ENCODE peak calls at places on chromosomes 7 and 10, in six cellular contexts. One of them, this sample, is unnamed.

GRCh38 chr10:43939939-43940810 is 291.5 kb upstream of the ZNF32 start:
- DNase-seq in CD8-positive, alpha-beta memory T cell: no peak
- DNase-seq in activated CD8-positive, alpha-beta memory T cell treated with anti-CD3 and anti-CD28 coated beads for 4 hours: no peak
- DNase-seq in kidney tubule cell: no peak
- DNase-seq in CD8-positive, alpha-beta T cell: no peak
- DNase-seq in NCI-H748 treated with DMSO at 0.1 percent for 48 hours: no peak
- DNase-seq in this sample: no peak

GRCh38 chr10:34433241-34434076 is 381.6 kb downstream of the PARD3 start:
- DNase-seq in CD8-positive, alpha-beta memory T cell: no peak
- DNase-seq in activated CD8-positive, alpha-beta memory T cell treated with anti-CD3 and anti-CD28 coated beads for 4 hours: no peak
- DNase-seq in kidney tubule cell: no peak
- DNase-seq in CD8-positive, alpha-beta T cell: no peak
- DNase-seq in NCI-H748 treated with DMSO at 0.1 percent for 48 hours: no peak
- DNase-seq in this sample: no peak

GRCh38 chr7:2116903-2117680 is 115.7 kb downstream of the MAD1L1 start:
- DNase-seq in CD8-positive, alpha-beta memory T cell: no peak
- DNase-seq in activated CD8-positive, alpha-beta memory T cell treated with anti-CD3 and anti-CD28 coated beads for 4 hours: no peak
- DNase-seq in kidney tubule cell: no peak
- DNase-seq in CD8-positive, alpha-beta T cell: no peak
- DNase-seq in NCI-H748 treated with DMSO at 0.1 percent for 48 hours: no peak
- DNase-seq in this sample: no peak

GRCh38 chr10:132158810-132159209 is 27.9 kb upstream of the DPYSL4 start:
- DNase-seq in CD8-positive, alpha-beta memory T cell: peak
- DNase-seq in activated CD8-positive, alpha-beta memory T cell treated with anti-CD3 and anti-CD28 coated beads for 4 hours: no peak
- DNase-seq in kidney tubule cell: no peak
- DNase-seq in CD8-positive, alpha-beta T cell: no peak
- DNase-seq in NCI-H748 treated with DMSO at 0.1 percent for 48 hours: no peak
- DNase-seq in this sample: no peak

GRCh38 chr10:81884856-81885255 is 9.9 kb downstream of the NRG3 start:
- DNase-seq in CD8-positive, alpha-beta memory T cell: no peak
- DNase-seq in activated CD8-positive, alpha-beta memory T cell treated with anti-CD3 and anti-CD28 coated beads for 4 hours: no peak
- DNase-seq in kidney tubule cell: no peak
- DNase-seq in CD8-positive, alpha-beta T cell: no peak
- DNase-seq in NCI-H748 treated with DMSO at 0.1 percent for 48 hours: no peak
- DNase-seq in this sample: no peak

GRCh38 chr7:158695726-158696452 is 8.7 kb downstream of the NCAPG2 start:
- DNase-seq in CD8-positive, alpha-beta memory T cell: peak
- DNase-seq in activated CD8-positive, alpha-beta memory T cell treated with anti-CD3 and anti-CD28 coated beads for 4 hours: peak
- DNase-seq in kidney tubule cell: peak
- DNase-seq in CD8-positive, alpha-beta T cell: no peak
- DNase-seq in NCI-H748 treated with DMSO at 0.1 percent for 48 hours: no peak
- DNase-seq in this sample: peak

GRCh38 chr7:14837216-14837615 is 65.3 kb downstream of the DGKB start:
- DNase-seq in CD8-positive, alpha-beta memory T cell: no peak
- DNase-seq in activated CD8-positive, alpha-beta memory T cell treated with anti-CD3 and anti-CD28 coated beads for 4 hours: no peak
- DNase-seq in kidney tubule cell: no peak
- DNase-seq in CD8-positive, alpha-beta T cell: no peak
- DNase-seq in NCI-H748 treated with DMSO at 0.1 percent for 48 hours: no peak
- DNase-seq in this sample: peak

GRCh38 chr10:122165914-122166313 is 105.2 kb upstream of the BTBD16 start:
- DNase-seq in CD8-positive, alpha-beta memory T cell: no peak
- DNase-seq in activated CD8-positive, alpha-beta memory T cell treated with anti-CD3 and anti-CD28 coated beads for 4 hours: no peak
- DNase-seq in kidney tubule cell: no peak
- DNase-seq in CD8-positive, alpha-beta T cell: no peak
- DNase-seq in NCI-H748 treated with DMSO at 0.1 percent for 48 hours: no peak
- DNase-seq in this sample: no peak

GRCh38 chr7:101879565-101879964 is 62.1 kb downstream of the CUX1 start:
- DNase-seq in CD8-positive, alpha-beta memory T cell: no peak
- DNase-seq in activated CD8-positive, alpha-beta memory T cell treated with anti-CD3 and anti-CD28 coated beads for 4 hours: no peak
- DNase-seq in kidney tubule cell: no peak
- DNase-seq in CD8-positive, alpha-beta T cell: no peak
- DNase-seq in NCI-H748 treated with DMSO at 0.1 percent for 48 hours: no peak
- DNase-seq in this sample: no peak